ENCODE peak calls at places on chromosomes 11 and 22, in four cellular contexts. O, I, M and L are unnamed samples.

GRCh38 chr11:21321530-21321929 is 652.1 kb downstream of the NELL1 start:
- DNase-seq in O (no peak), I (no peak), M (no peak), L (no peak)

GRCh38 chr22:45007247-45007945 is 2.4 kb downstream of the PHF21B start:
- DNase-seq in O (peak), I (no peak), M (peak), L (peak)

GRCh38 chr11:40306938-40307548 is 1152.4 kb downstream of the LRRC4C start:
- DNase-seq in O (peak), I (peak), M (peak), L (peak)

GRCh38 chr22:35334010-35334409 is 34.3 kb downstream of the TOM1 start:
- DNase-seq in O (no peak), I (no peak), M (no peak), L (peak)

GRCh38 chr11:536841-537621 is at the start of gene LRRC56:
- DNase-seq in O (peak), I (peak), M (peak), L (peak)

GRCh38 chr11:117720061-117720511 is 76.9 kb downstream of the DSCAML1 start:
- DNase-seq in O (no peak), I (no peak), M (no peak), L (no peak)

GRCh38 chr11:73221996-73222395 is 3.9 kb downstream of the P2RY2 start:
- DNase-seq in O (no peak), I (no peak), M (no peak), L (no peak)

GRCh38 chr11:35166369-35167360 is 27.7 kb downstream of the CD44 start:
- DNase-seq in O (peak), I (no peak), M (no peak), L (no peak)

GRCh38 chr11:113681711-113682410 is 24.2 kb downstream of the TMPRSS5 start:
- DNase-seq in O (no peak), I (no peak), M (peak), L (no peak)
- TF ChIP-seq CTCF in O (no peak), I (no peak), M (no peak), L (no peak)

GRCh38 chr11:24848857-24849256 is 352.0 kb downstream of the LUZP2 start:
- DNase-seq in O (no peak), I (no peak), M (no peak), L (no peak)
- H3K4me3 ChIP-seq in O (no peak), I (no peak), M (no peak), L (no peak)

GRCh38 chr11:120492486-120492885 is 19.1 kb upstream of the GRIK4 start:
- DNase-seq in O (no peak), I (no peak), M (no peak), L (no peak)

GRCh38 chr11:120494595-120494994 is 17.0 kb upstream of the GRIK4 start:
- DNase-seq in O (no peak), I (no peak), M (no peak), L (no peak)

GRCh38 chr11:120486138-120486537 is 25.4 kb upstream of the GRIK4 start:
- DNase-seq in O (no peak), I (no peak), M (no peak), L (no peak)

DNA sequence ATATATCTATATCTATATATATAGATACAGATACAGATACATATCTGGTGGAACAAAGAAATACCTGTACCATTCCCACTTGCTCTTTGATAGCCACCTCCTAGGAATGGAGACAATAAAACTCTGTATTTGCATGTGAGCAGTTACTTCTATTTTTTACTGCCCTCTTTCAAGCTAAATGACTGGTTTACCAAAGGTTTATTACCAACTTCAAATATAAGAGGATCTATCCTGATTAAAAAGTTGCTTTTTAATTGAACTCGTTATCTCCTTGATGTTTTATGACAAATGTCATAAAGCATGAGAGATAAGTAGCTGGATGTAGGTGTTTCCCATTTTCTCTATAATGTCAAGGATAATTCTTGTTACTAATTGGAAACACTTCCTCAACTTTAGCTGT is 21.7 kb upstream of the GRIK4 start:
- DNase-seq in O (no peak), I (no peak), M (no peak), L (no peak)
- TF ChIP-seq MYC in O (no peak), I (no peak), M (no peak), L (no peak)

DNA sequence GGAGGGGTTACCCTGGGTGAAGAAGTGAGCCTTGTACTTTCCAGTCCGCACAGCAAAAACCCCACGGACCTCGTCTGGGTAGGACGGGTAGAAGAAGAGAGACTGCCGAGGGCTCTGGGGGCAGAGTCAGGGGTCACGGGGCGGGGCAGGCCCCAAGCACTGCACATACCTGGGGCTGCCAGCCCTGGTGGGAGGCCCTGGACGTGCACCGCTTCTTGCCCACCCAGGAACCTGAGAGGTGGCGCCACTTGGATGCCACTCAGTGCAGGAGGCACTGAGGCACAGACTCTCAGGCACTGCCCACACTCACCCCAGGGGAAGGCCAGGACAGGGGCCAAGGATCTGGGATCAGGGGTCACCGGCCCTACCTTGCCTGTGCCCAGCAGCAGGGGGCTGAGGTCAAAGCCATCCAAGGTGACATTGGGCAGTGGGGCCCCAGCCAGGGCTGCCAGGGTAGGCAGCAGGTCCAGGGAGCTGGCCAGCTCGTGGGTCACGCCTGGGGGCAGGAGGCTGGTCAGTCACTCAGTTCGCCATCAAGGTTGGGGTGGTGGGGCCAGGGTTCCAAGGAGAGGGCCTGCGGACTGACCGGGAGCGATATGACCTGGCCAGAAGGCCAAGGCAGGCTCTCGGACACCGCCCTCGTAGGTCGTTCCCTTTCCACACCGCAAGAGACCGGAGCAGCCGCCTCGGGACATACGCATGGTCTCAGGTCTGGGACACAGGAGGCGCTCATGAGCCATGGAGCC is 2.2 kb downstream of the ARSA start:
- DNase-seq in O (peak), I (no peak), M (no peak), L (no peak)
- TF ChIP-seq CTCF in O (no peak), I (peak), M (peak), L (peak)

DNA sequence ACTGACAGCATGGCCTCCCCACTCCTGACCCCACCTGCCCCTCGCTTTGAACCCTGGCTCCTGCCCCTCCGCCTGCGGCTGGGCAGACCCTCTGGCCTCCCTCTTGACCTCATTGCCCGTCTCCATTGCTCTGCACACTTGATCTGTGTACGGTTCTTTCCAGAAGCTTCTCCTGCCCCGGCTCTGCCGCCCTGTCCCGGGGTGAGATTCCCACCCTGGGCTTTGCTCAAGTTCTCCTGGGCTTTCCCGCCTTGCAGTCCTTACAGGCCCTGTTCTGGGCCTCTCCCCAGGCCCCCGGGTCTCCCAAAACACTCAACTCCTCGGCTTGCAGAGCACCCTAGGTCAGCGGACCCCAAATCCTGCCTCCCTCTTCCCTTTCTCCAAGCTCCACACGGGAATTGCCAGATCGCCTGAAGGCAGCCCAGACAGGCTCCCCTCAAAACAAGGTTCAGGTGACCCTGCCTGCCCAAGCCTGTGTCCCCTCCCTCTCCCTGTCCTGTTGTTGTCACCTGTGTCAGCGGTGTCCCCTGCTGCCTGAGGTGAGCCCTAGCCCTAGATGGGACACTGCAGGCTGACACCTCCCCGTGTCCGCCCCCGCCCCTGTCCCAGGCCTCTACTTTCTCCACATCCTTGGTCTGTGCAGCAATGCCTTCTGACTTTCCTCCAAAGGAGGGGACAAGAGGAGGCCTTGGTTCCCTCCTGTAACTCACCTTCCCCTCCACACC is 1.5 kb downstream of the GAL start:
- DNase-seq in O (no peak), I (no peak), M (no peak), L (no peak)
- H3K4me3 ChIP-seq in O (no peak), I (no peak), M (peak), L (peak)

GRCh38 chr22:38338772-38339379 is 21.6 kb upstream of the CSNK1E start:
- DNase-seq in O (no peak), I (no peak), M (no peak), L (peak)
- TF ChIP-seq MYC in O (no peak), I (no peak), M (no peak), L (no peak)

GRCh38 chr11:15769203-15769602 is 587.1 kb downstream of the SOX6 start:
- DNase-seq in O (no peak), I (no peak), M (no peak), L (no peak)

GRCh38 chr11:15768321-15768720 is 588.0 kb downstream of the SOX6 start:
- DNase-seq in O (no peak), I (no peak), M (no peak), L (no peak)

GRCh38 chr11:15773024-15773423 is 583.3 kb downstream of the SOX6 start:
- DNase-seq in O (no peak), I (no peak), M (no peak), L (no peak)

GRCh38 chr11:15774021-15774862 is 582.1 kb downstream of the SOX6 start:
- DNase-seq in O (no peak), I (no peak), M (no peak), L (no peak)

DNA sequence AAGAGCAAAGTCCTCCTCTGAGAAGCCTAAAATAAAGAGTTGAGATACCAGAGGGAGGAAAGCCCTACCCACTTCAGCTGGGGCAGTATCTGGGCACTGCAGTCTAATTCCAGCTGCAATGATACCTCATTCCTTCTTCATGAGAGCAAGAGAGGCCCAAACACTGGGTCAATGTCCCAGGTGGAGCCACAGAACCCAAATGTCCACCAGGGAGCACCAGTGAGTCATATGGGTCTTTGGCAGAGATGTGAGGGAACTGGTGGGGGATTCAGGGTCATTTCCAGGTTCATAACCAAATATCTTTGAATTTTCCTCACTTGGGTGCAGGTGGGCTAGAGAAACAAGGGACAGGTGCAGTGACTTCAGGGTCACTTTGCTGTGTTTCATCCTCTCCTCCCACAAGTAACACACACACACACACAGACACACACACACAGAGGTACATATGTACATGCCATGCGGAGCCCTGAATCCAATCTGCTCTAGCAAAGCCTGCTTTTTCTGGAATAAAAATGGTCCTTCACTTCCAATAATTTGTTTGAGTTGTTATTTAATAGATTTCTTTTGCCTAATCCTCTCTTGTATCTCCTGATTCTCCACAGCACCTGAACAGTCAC is 585.4 kb downstream of the SOX6 start:
- DNase-seq in O (peak), I (peak), M (peak), L (peak)
- TF ChIP-seq CTCF in O (peak), I (peak), M (peak), L (peak)

DNA sequence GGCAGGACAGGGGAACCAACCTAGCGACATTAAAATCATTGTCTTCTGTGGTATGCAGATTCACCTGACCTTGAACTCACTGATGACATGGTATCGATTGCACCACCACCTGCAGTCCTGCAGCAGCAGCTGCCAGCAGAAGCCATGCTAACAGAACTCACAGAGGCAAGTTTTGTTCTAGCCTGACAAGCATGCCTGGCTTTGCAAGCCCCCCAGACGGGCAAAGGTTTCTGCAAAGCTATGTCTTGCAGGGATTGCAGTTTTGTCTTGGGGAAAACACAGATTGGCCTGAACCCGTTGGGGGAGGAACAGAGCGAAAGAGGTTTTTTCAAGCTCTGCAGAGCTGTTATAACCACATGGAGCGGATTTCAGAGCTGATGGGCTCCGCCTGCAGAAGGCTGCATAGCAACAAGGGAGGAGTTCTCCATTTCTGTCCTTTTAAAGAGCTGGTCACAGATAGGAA is 221.0 kb downstream of the HIPK3 start:
- DNase-seq in O (no peak), I (peak), M (no peak), L (peak)
- H3K4me3 ChIP-seq in O (no peak), I (no peak), M (no peak), L (no peak)

DNA sequence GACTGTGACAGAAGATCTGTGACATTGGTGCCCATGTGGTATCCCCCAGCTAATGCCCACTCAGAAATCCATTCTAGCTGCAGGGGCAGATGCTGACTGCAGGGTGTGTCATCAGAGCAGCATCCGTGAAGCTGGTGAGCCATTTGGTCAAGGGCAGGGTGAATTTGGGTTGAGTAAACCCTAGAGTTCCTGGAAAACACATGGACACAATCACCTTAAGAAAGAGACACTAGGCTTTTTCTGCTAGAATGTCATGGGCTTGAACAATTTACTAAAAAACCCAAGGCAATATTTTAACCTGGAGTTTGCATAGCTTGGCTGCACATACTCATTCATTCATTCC is 100.0 kb downstream of the ADAMTS15 start:
- DNase-seq in O (no peak), I (no peak), M (no peak), L (no peak)
- TF ChIP-seq MYC in O (no peak), I (no peak), M (no peak), L (no peak)